ENCODE peak calls at places on chromosomes 11 and 22, in six cellular contexts. N is GM12891, G is K562, X is HepG2, B is SK-N-SH, K is H1. M is an unnamed sample.

GRCh38 chr22:24379536-24379935 is 47.9 kb upstream of the ADORA2A start:
- DNase-seq in K (no peak), G (no peak), B (no peak), X (no peak), N (no peak), M (no peak)

GRCh38 chr11:122101625-122102291 is 14.3 kb downstream of the BLID start:
- DNase-seq in B (peak), N (no peak), G (no peak), K (peak), X (peak), M (no peak)

GRCh38 chr22:31730344-31730711 is 19.6 kb downstream of the PRR14L start:
- DNase-seq in K (no peak), N (no peak), G (no peak), B (no peak), X (no peak), M (no peak)

GRCh38 chr11:36228689-36229088 is 60.5 kb downstream of the COMMD9 start:
- DNase-seq in N (no peak), K (no peak), X (no peak), G (no peak), B (no peak), M (no peak)

GRCh38 chr22:23826510-23827350 is 12.1 kb downstream of the DERL3 start:
- DNase-seq in G (no peak), K (no peak), X (no peak), B (peak), N (no peak), M (no peak)

GRCh38 chr22:27919943-27920755 is 1.1 kb upstream of the PITPNB start:
- DNase-seq in X (peak), N (no peak), K (no peak), G (peak), B (peak), M (no peak)

GRCh38 chr11:115208808-115209259 is 295.4 kb downstream of the CADM1 start:
- DNase-seq in N (no peak), B (no peak), K (no peak), G (no peak), X (peak), M (no peak)

GRCh38 chr11:112734207-112734606 is 227.0 kb upstream of the NCAM1 start:
- DNase-seq in B (no peak), K (no peak), X (no peak), N (no peak), G (peak), M (no peak)

GRCh38 chr22:22710719-22711531 is 66.5 kb downstream of the GGTLC2 start:
- DNase-seq in G (peak), B (peak), K (no peak), N (no peak), X (peak), M (no peak)

GRCh38 chr11:44574620-44575287 is 9.3 kb downstream of the CD82 start:
- DNase-seq in X (no peak), B (peak), G (no peak), K (no peak), N (no peak), M (no peak)

GRCh38 chr11:10900686-10901415 is 43.0 kb upstream of the ZBED5 start:
- DNase-seq in X (no peak), K (no peak), B (no peak), N (no peak), G (peak), M (no peak)

GRCh38 chr11:130611791-130612251 is 163.4 kb downstream of the ADAMTS15 start:
- DNase-seq in B (no peak), G (no peak), X (no peak), N (no peak), K (no peak), M (no peak)

GRCh38 chr22:25126510-25126909 is 73.1 kb upstream of the CRYBB3 start:
- DNase-seq in K (no peak), N (no peak), G (no peak), X (no peak), B (no peak), M (no peak)

GRCh38 chr11:28420099-28420498 is 311.9 kb downstream of the METTL15 start:
- DNase-seq in N (no peak), B (no peak), X (no peak), G (no peak), K (no peak), M (no peak)

GRCh38 chr11:3164540-3165151 is 464 bp downstream of the OSBPL5 start:
- DNase-seq in K (no peak), G (no peak), N (peak), B (peak), X (no peak), M (no peak)

GRCh38 chr11:12675951-12676711 is 1.9 kb downstream of the TEAD1 start:
- DNase-seq in X (no peak), B (peak), G (no peak), N (no peak), K (no peak), M (no peak)

GRCh38 chr11:118843518-118843917 is 40.2 kb upstream of the CXCR5 start:
- DNase-seq in G (no peak), K (no peak), B (no peak), N (no peak), X (no peak), M (no peak)

GRCh38 chr11:35424157-35424945 is 5.0 kb upstream of the SLC1A2 start:
- DNase-seq in B (no peak), X (no peak), G (no peak), N (no peak), K (no peak), M (no peak)

GRCh38 chr11:7307836-7308235 is 56.1 kb downstream of the SYT9 start:
- DNase-seq in K (no peak), X (no peak), G (no peak), B (no peak), N (peak), M (no peak)

GRCh38 chr11:102139081-102139498 is 28.8 kb downstream of the YAP1 start:
- DNase-seq in X (no peak), G (no peak), B (no peak), N (no peak), K (no peak), M (no peak)

GRCh38 chr22:29328566-29329500 is 13.3 kb upstream of the RASL10A start:
- DNase-seq in N (no peak), X (no peak), G (no peak), K (no peak), B (no peak), M (no peak)

GRCh38 chr11:15985127-15985862 is 371.1 kb downstream of the SOX6 start:
- DNase-seq in K (no peak), G (no peak), B (no peak), N (no peak), X (no peak), M (no peak)

GRCh38 chr11:133936136-133936535 is 20.6 kb downstream of the IGSF9B start:
- DNase-seq in N (no peak), K (no peak), X (no peak), G (no peak), B (peak), M (no peak)

GRCh38 chr11:22304337-22304961 is 33.7 kb upstream of the SLC17A6 start:
- DNase-seq in K (no peak), G (peak), B (peak), N (no peak), X (peak), M (no peak)

GRCh38 chr11:116390963-116391362 is 381.8 kb downstream of the BUD13 start:
- DNase-seq in G (no peak), X (no peak), B (no peak), N (no peak), K (no peak), M (no peak)

GRCh38 chr11:96464695-96465307 is 75.0 kb downstream of the JRKL start:
- DNase-seq in G (peak), N (peak), B (peak), X (peak), K (no peak), M (peak)

GRCh38 chr11:120500414-120500936 is 11.1 kb upstream of the GRIK4 start:
- DNase-seq in B (no peak), K (no peak), G (no peak), N (no peak), X (no peak), M (no peak)

GRCh38 chr11:79119491-79120284 is 321.1 kb downstream of the TENM4 start:
- DNase-seq in N (no peak), X (no peak), G (no peak), B (peak), K (no peak), M (no peak)

GRCh38 chr22:35330258-35330861 is 30.7 kb downstream of the TOM1 start:
- DNase-seq in N (no peak), G (no peak), X (no peak), K (no peak), B (no peak), M (no peak)

GRCh38 chr11:126175261-126175885 is 36.1 kb downstream of the RPUSD4 start:
- DNase-seq in G (no peak), X (no peak), B (no peak), K (no peak), N (no peak), M (no peak)

GRCh38 chr22:19543970-19544708 is 19.9 kb upstream of the CLDN5 start:
- DNase-seq in X (peak), K (no peak), B (peak), N (no peak), G (no peak), M (no peak)

DNA sequence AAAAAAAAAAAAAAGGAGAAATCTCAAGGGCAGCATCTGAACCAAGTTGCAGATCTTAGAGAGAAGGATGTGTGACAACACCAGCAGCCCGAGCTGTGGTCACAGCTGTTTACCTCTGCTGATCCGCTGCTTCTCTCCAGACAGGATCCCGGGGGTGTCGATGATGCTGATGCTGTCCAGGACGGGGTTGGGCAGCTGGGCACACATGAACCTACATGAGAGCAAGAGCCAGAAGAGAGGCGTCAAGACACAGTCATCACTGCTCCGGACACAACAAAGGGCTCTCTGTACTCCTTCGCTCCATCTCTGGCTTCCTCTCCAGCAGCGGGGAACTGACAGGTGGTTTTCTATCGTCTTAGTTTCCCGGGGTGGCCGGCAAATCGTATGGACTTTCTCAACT is 4.1 kb downstream of the EHD1 start:
- DNase-seq in N (no peak), X (no peak), B (no peak), G (no peak), K (no peak), M (no peak)
- TF ChIP-seq POLR2AphosphoS5 in N (no peak), X (no peak), B (no peak), G (no peak), K (no peak), M (no peak)

DNA sequence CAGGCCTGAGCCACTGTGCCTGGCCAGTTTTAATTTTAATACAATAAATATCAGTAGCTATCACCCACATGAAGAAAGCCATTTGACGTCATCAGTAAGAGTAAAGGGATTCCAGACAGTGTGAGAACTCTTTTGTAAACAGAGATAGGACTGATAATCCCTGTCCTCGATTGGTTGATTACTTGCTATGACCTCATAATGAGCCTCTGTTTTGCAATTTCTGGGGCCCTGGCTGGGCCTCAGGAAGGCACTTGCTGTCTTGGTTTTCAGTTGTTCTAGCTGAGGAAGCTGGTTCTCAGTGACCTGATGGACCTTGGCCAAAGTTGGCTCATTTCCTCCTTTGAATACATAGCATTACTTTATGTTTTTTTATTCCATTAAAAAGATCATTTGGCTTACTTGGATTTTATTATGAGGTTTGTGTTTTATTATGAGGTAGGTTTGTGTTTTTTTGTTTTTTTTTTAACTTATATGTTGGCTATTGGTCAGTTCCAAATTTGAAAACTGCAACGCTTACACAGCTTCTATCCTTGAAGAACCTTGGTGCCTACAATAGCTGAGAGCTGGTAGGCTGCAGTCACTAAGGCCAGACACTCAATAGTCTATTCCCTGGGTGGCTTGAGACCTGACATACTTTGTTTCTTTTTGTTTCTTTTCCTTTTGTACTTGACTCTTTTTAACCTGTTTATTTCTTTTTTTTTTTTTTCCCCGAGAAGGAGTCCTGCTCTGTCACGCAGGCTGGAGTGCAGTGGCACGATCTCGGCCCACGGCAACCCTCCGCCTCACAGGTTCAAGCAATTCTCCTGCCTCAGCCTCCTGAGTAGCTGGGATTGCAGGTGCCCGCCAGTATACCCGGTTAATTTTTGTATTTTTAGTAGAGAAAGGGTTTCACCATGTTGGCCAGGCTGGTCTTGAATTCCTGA is 20.0 kb downstream of the MARK2 start:
- DNase-seq in N (no peak), K (no peak), B (no peak), G (peak), X (peak), M (no peak)
- TF ChIP-seq TAF1 in N (no peak), K (no peak), B (no peak), G (no peak), X (no peak), M (no peak)

DNA sequence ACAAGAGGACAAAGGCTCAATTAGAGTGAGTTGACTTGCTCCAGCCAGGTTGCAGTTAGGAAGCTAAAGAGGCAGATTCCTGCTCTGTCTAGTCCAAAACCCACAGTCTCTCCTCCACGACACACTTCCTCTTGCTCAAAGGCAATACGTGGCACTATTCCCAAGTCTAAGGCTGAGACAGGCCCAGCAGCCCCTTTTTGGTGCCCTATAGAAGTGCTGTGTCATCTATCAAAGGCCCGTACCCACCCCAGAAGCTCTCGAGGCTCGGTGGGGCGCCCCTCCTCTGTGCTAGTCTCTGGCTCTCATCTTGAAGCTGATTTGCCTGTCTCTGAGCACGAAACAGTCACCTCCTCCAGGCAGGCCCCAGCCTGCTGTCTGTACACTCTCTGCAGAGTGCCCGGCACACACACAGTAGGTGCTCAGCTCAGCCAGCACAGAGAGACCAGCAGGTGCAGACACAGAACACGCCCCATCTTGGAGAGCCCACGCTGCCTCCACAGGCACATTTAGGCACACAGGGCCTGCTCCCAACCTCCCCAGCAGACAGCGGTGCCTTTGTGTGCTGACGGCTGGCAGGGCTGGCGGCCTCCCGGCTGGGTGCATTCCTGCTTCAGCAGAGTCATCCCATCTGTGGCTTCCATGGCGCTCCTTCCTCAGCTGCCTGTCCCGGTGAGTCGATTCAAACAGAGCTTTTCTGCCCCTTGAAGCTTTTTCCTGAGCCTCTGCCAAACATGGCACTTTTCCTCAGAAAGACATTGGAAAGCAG is 52.7 kb downstream of the MYH9 start:
- DNase-seq in B (no peak), G (peak), K (no peak), X (no peak), N (no peak), M (no peak)
- TF ChIP-seq POLR2AphosphoS5 in B (no peak), G (no peak), K (no peak), X (no peak), N (no peak), M (no peak)

GRCh38 chr22:26648761-26649363 is 8.5 kb upstream of the MIAT start:
- DNase-seq in B (peak), X (no peak), G (no peak), K (no peak), N (no peak), M (no peak)

GRCh38 chr22:26642465-26643367 is 14.7 kb upstream of the MIAT start:
- DNase-seq in B (no peak), X (no peak), K (no peak), G (peak), N (no peak), M (no peak)

GRCh38 chr22:26648011-26648497 is 9.3 kb upstream of the MIAT start:
- DNase-seq in K (peak), B (peak), X (no peak), N (no peak), G (no peak), M (no peak)

GRCh38 chr22:26646158-26646557 is 11.2 kb upstream of the MIAT start:
- DNase-seq in N (no peak), K (no peak), G (no peak), X (no peak), B (no peak), M (no peak)

GRCh38 chr22:26643368-26644100 is 13.9 kb upstream of the MIAT start:
- DNase-seq in B (no peak), G (no peak), K (no peak), X (no peak), N (no peak), M (no peak)
- TF ChIP-seq TAF1 in B (no peak), G (no peak), K (no peak), X (no peak), N (no peak), M (no peak)